ENCODE peak calls at places on chromosomes 2 and 18, in six cellular contexts. W is T follicular helper cell; K is GM04504; Z is Peyer's patch; L is cardiac fibroblast; F is effector memory CD8-positive, alpha-beta T cell. R is an unnamed sample.

GRCh38 chr2:171069286-171069956 is 91.3 kb downstream of the TLK1 start:
- DNase-seq in W (no peak), K (no peak), Z (no peak), L (no peak), F (no peak), R (no peak)

GRCh38 chr2:148528356-148529064 is 116.0 kb upstream of the EPC2 start:
- DNase-seq in W (no peak), K (no peak), Z (no peak), L (no peak), F (no peak), R (no peak)

GRCh38 chr2:171044416-171044815 is 115.4 kb downstream of the GORASP2 start:
- DNase-seq in W (no peak), K (no peak), Z (no peak), L (no peak), F (no peak), R (no peak)

GRCh38 chr18:59140287-59140885 is 702 bp downstream of the SEC11C start:
- DNase-seq in W (no peak), K (no peak), Z (no peak), L (peak; percentile 43), F (no peak), R (peak; percentile 59)

GRCh38 chr2:55133467-55134315 is 83.4 kb upstream of the RTN4 start:
- DNase-seq in W (peak; percentile 44), K (peak; percentile 90), Z (no peak), L (peak; percentile 97), F (peak; percentile 58), R (peak; percentile 84)

GRCh38 chr18:76351961-76352581 is 143.0 kb downstream of the ZNF516 start:
- DNase-seq in W (no peak), K (peak; percentile 83), Z (no peak), L (peak; percentile 67), F (no peak), R (peak; percentile 91)

GRCh38 chr18:36589857-36590543 is 238.8 kb downstream of the TPGS2 start:
- DNase-seq in W (no peak), K (no peak), Z (no peak), L (peak; percentile 18), F (no peak), R (peak; percentile 75)

GRCh38 chr2:1314254-1314653 is 99.0 kb upstream of the TPO start:
- DNase-seq in W (no peak), K (no peak), Z (no peak), L (no peak), F (no peak), R (no peak)

GRCh38 chr2:160387558-160388262 is 105.9 kb downstream of the RBMS1 start:
- DNase-seq in W (no peak), K (peak; percentile 96), Z (no peak), L (peak; percentile 99), F (no peak), R (peak; percentile 80)

GRCh38 chr2:23351388-23352141 is 33.4 kb upstream of the KLHL29 start:
- DNase-seq in W (peak; percentile 18), K (peak; percentile 26), Z (peak; percentile 79), L (peak; percentile 79), F (no peak), R (peak; percentile 96)

GRCh38 chr2:71586471-71586870 is 133.1 kb downstream of the DYSF start:
- DNase-seq in W (no peak), K (no peak), Z (no peak), L (no peak), F (no peak), R (no peak)

GRCh38 chr18:35005963-35006577 is 35.1 kb upstream of the MAPRE2 start:
- DNase-seq in W (no peak), K (peak; percentile 44), Z (no peak), L (peak; percentile 87), F (peak; percentile 36), R (peak; percentile 77)

GRCh38 chr2:11532434-11533055 is 1.3 kb upstream of the GREB1 start:
- DNase-seq in W (no peak), K (no peak), Z (no peak), L (peak; percentile 58), F (no peak), R (peak; percentile 33)

GRCh38 chr2:43623052-43623451 is 14.0 kb upstream of the PLEKHH2 start:
- DNase-seq in W (no peak), K (no peak), Z (no peak), L (peak; percentile 31), F (no peak), R (peak; percentile 16)

GRCh38 chr2:134842930-134843490 is 4.6 kb downstream of the ACMSD start:
- DNase-seq in W (no peak), K (no peak), Z (no peak), L (no peak), F (no peak), R (no peak)

GRCh38 chr2:31233216-31233615 is 736 bp upstream of the EHD3 start:
- DNase-seq in W (no peak), K (no peak), Z (no peak), L (peak; percentile 22), F (no peak), R (no peak)

GRCh38 chr18:8116346-8117007 is 492.8 kb upstream of the RAB12 start:
- DNase-seq in W (no peak), K (no peak), Z (no peak), L (peak; percentile 86), F (no peak), R (peak; percentile 75)

GRCh38 chr2:201432551-201433388 is 18.5 kb downstream of the TRAK2 start:
- DNase-seq in W (no peak), K (peak; percentile 66), Z (no peak), L (peak; percentile 44), F (no peak), R (peak; percentile 33)

GRCh38 chr2:32436150-32436549 is 79.3 kb downstream of the BIRC6 start:
- DNase-seq in W (no peak), K (no peak), Z (no peak), L (peak; percentile 83), F (no peak), R (no peak)

GRCh38 chr18:37425182-37425581 is 140.4 kb downstream of the CELF4 start:
- DNase-seq in W (no peak), K (no peak), Z (no peak), L (no peak), F (no peak), R (no peak)

GRCh38 chr18:74326238-74326637 is 10.6 kb downstream of the C18orf63 start:
- DNase-seq in W (no peak), K (no peak), Z (no peak), L (no peak), F (no peak), R (no peak)

GRCh38 chr2:41112228-41112627 is 660.3 kb upstream of the SLC8A1 start:
- DNase-seq in W (no peak), K (no peak), Z (no peak), L (no peak), F (no peak), R (no peak)

GRCh38 chr2:121595012-121595891 is 54.0 kb downstream of the CLASP1 start:
- DNase-seq in W (no peak), K (no peak), Z (no peak), L (no peak), F (no peak), R (no peak)

GRCh38 chr18:49399003-49399402 is 61.4 kb downstream of the DYM start:
- DNase-seq in W (no peak), K (peak; percentile 24), Z (no peak), L (peak; percentile 65), F (no peak), R (peak; percentile 20)

GRCh38 chr18:57839942-57840381 is 36.8 kb upstream of the ATP8B1 start:
- DNase-seq in W (no peak), K (peak; percentile 42), Z (no peak), L (peak; percentile 90), F (no peak), R (peak; percentile 37)

GRCh38 chr2:31052284-31052683 is 86.0 kb downstream of the GALNT14 start:
- DNase-seq in W (no peak), K (no peak), Z (no peak), L (no peak), F (no peak), R (no peak)

GRCh38 chr2:118371500-118371899 is 283.2 kb downstream of the INSIG2 start:
- DNase-seq in W (no peak), K (peak; percentile 38), Z (no peak), L (peak; percentile 65), F (no peak), R (peak; percentile 85)

GRCh38 chr18:32470136-32470712 is 458 bp downstream of the GAREM1 start:
- DNase-seq in W (no peak), K (no peak), Z (no peak), L (peak; percentile 46), F (no peak), R (no peak)

GRCh38 chr2:29010946-29011649 is 30.0 kb downstream of the TOGARAM2 start:
- DNase-seq in W (peak; percentile 15), K (no peak), Z (no peak), L (peak; percentile 55), F (peak; percentile 77), R (no peak)

GRCh38 chr2:196170202-196170680 is 1.1 kb downstream of the STK17B start:
- DNase-seq in W (peak; percentile 46), K (no peak), Z (no peak), L (peak; percentile 63), F (peak; percentile 69), R (peak; percentile 19)

GRCh38 chr18:38256366-38256765 is 690.8 kb upstream of the CELF4 start:
- DNase-seq in W (no peak), K (no peak), Z (no peak), L (no peak), F (no peak), R (no peak)

GRCh38 chr2:71499691-71500090 is 46.3 kb downstream of the DYSF start:
- DNase-seq in W (no peak), K (no peak), Z (peak; percentile 25), L (no peak), F (no peak), R (no peak)

GRCh38 chr18:36066731-36067117 is 635 bp downstream of the RPRD1A start:
- DNase-seq in W (no peak), K (no peak), Z (no peak), L (no peak), F (no peak), R (peak; percentile 9)

GRCh38 chr2:147033046-147033445 is 811.8 kb upstream of the ACVR2A start:
- DNase-seq in W (no peak), K (no peak), Z (no peak), L (peak; percentile 8), F (no peak), R (no peak)

GRCh38 chr2:177298191-177298590 is 33.7 kb upstream of the NFE2L2 start:
- DNase-seq in W (no peak), K (no peak), Z (no peak), L (no peak), F (no peak), R (peak; percentile 40)

GRCh38 chr2:161418715-161419337 is 2.7 kb downstream of the TBR1 start:
- DNase-seq in W (no peak), K (no peak), Z (no peak), L (no peak), F (no peak), R (peak; percentile 63)

GRCh38 chr18:55968550-55968949 is 380.6 kb upstream of the TCF4 start:
- DNase-seq in W (no peak), K (no peak), Z (no peak), L (peak; percentile 15), F (no peak), R (peak; percentile 60)

GRCh38 chr18:21739604-21740473 is 753 bp upstream of the MIB1 start:
- DNase-seq in W (no peak), K (no peak), Z (no peak), L (no peak), F (no peak), R (peak; percentile 11)

GRCh38 chr2:153477096-153477555 is 1.4 kb downstream of the RPRM start:
- DNase-seq in W (no peak), K (no peak), Z (peak; percentile 37), L (no peak), F (no peak), R (no peak)

GRCh38 chr2:190820416-190820815 is 60.2 kb upstream of the GLS start:
- DNase-seq in W (no peak), K (no peak), Z (no peak), L (no peak), F (no peak), R (no peak)

R was measured in AG20443.